ENCODE peak calls at places on chromosomes 5 and 9, in six cellular contexts. F, J, M, B, Q and E are unnamed samples.

GRCh38 chr9:99752710-99753109 is 69.0 kb upstream of the NR4A3 start:
- DNase-seq in F (peak), Q (no peak), B (no peak), J (no peak), M (no peak), E (no peak)

GRCh38 chr5:1594336-1595106 is 70.8 kb upstream of the LPCAT1 start:
- DNase-seq in F (peak), J (no peak), B (peak), Q (peak), M (no peak), E (no peak)

GRCh38 chr5:150058480-150059126 is 27.8 kb downstream of the CSF1R start:
- DNase-seq in B (peak), M (no peak), Q (no peak), J (peak), F (peak), E (peak)

GRCh38 chr5:139385061-139385889 is 2.2 kb upstream of the SLC23A1 start:
- DNase-seq in F (no peak), Q (peak), B (no peak), J (peak), M (no peak), E (peak)

GRCh38 chr9:127199001-127199791 is 65.4 kb upstream of the GARNL3 start:
- DNase-seq in Q (peak), B (peak), J (peak), F (peak), M (peak), E (peak)

GRCh38 chr9:138077898-138078540 is 200.4 kb downstream of the CACNA1B start:
- DNase-seq in J (no peak), F (no peak), B (no peak), Q (no peak), M (no peak), E (no peak)

GRCh38 chr5:144468542-144468941 is 297.9 kb downstream of the KCTD16 start:
- DNase-seq in J (no peak), Q (no peak), B (no peak), M (no peak), F (no peak), E (no peak)

GRCh38 chr5:172910828-172911627 is 48.2 kb upstream of the RPL26L1 start:
- DNase-seq in J (peak), M (peak), B (peak), Q (no peak), F (no peak), E (peak)

GRCh38 chr9:136787690-136788400 is 3.3 kb upstream of the TMEM141 start:
- DNase-seq in B (peak), F (peak), J (peak), M (peak), Q (peak), E (peak)

GRCh38 chr5:174247239-174247638 is 201.7 kb downstream of the NSG2 start:
- DNase-seq in M (no peak), B (no peak), Q (no peak), J (no peak), F (no peak), E (no peak)

GRCh38 chr5:176578391-176578808 is 29.3 kb downstream of the CDHR2 start:
- DNase-seq in M (peak), B (peak), J (peak), Q (peak), F (no peak), E (peak)

GRCh38 chr5:57445715-57446037 is 36.9 kb downstream of the ACTBL2 start:
- DNase-seq in Q (no peak), B (no peak), F (no peak), M (no peak), J (no peak), E (no peak)

GRCh38 chr9:72315510-72316287 is 49.3 kb downstream of the ZFAND5 start:
- DNase-seq in M (no peak), B (peak), F (peak), J (no peak), Q (peak), E (peak)